ENCODE peak calls at places on chromosomes 11 and 22, in six cellular contexts. E, Z, Y, M, P and O are unnamed samples.
A peak's percentile ranks its signal among the peaks of the same experiment; 100 is the strongest.

GRCh38 chr11:102842930-102843329 is 479 bp downstream of the MMP3 start:
- DNase-seq in E (no peak), P (no peak), Z (no peak), M (peak; percentile 50), Y (no peak), O (no peak)

GRCh38 chr22:34878996-34879395 is 187.0 kb upstream of the ISX start:
- DNase-seq in M (no peak), Z (no peak), P (no peak), Y (no peak), E (no peak), O (no peak)

GRCh38 chr11:130118636-130119387 is 40.8 kb upstream of the ST14 start:
- DNase-seq in Z (no peak), Y (no peak), M (no peak), P (no peak), E (no peak), O (no peak)

GRCh38 chr11:830295-831131 is 2.2 kb upstream of the CD151 start:
- DNase-seq in P (peak; percentile 74), M (no peak), Z (peak; percentile 72), Y (no peak), E (no peak), O (peak; percentile 57)

GRCh38 chr11:126645206-126645605 is 289.7 kb downstream of the ST3GAL4 start:
- DNase-seq in Z (no peak), Y (no peak), E (no peak), M (no peak), P (no peak), O (no peak)

GRCh38 chr11:31813242-31813960 is 2.3 kb upstream of the PAX6 start:
- DNase-seq in E (peak; percentile 29), M (no peak), P (no peak), Z (no peak), Y (no peak), O (no peak)

GRCh38 chr11:76436020-76436419 is 8.8 kb upstream of the EMSY start:
- DNase-seq in Y (no peak), M (peak; percentile 42), P (no peak), Z (no peak), E (no peak), O (no peak)

GRCh38 chr22:37060801-37061610 is 9.5 kb downstream of the KCTD17 start:
- DNase-seq in M (no peak), Y (no peak), Z (no peak), P (no peak), E (no peak), O (no peak)

GRCh38 chr11:27227744-27228143 is 135.3 kb downstream of the CCDC34 start:
- DNase-seq in Y (no peak), M (no peak), Z (no peak), E (no peak), P (no peak), O (no peak)

GRCh38 chr11:63508009-63508408 is 2.1 kb downstream of the LGALS12 start:
- DNase-seq in Z (peak; percentile 77), Y (no peak), E (peak; percentile 51), P (no peak), M (no peak), O (no peak)

GRCh38 chr11:67371549-67372231 is 1.7 kb downstream of the CLCF1 start:
- DNase-seq in Y (peak; percentile 78), E (peak; percentile 62), P (no peak), M (peak; percentile 52), Z (peak; percentile 46), O (peak; percentile 61)

GRCh38 chr22:20315337-20316216 is 4.3 kb downstream of the DGCR6L start:
- DNase-seq in P (peak; percentile 13), M (no peak), Z (peak; percentile 21), Y (no peak), E (no peak), O (no peak)

DNA sequence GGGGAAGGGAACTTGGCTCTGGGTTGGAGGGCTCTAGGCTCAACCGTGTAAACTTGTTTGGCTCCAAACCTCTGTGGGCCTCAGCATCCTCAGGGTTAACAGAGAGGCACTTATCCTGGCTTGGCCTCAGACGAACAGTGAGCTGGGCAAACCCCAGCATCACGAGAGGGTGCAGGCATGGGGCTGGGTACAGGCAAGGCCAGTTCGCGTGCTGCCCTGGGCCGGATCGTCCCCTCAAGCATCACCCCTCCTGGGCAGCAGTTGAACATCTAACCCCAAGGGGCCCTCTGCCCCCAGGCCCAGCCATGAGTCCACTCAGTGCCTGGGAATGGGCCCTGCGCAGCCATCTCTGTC is 1.9 kb downstream of the EHBP1L1 start:
- DNase-seq in M (no peak), E (no peak), Z (no peak), Y (peak; percentile 81), P (no peak), O (no peak)
- TF ChIP-seq CTCF in M (no peak), E (no peak), Z (no peak), Y (no peak), P (no peak), O (no peak)

GRCh38 chr11:132131051-132131450 is 760.6 kb downstream of the NTM start:
- DNase-seq in Z (no peak), E (no peak), M (no peak), P (no peak), Y (no peak), O (no peak)

GRCh38 chr11:132123449-132123848 is 753.0 kb downstream of the NTM start:
- DNase-seq in M (no peak), Y (no peak), E (no peak), P (no peak), Z (no peak), O (no peak)

GRCh38 chr11:132125855-132126841 is 755.7 kb downstream of the NTM start:
- DNase-seq in Z (no peak), E (peak; percentile 11), M (peak; percentile 26), Y (no peak), P (no peak), O (peak; percentile 56)

GRCh38 chr11:132123854-132124835 is 753.7 kb downstream of the NTM start:
- DNase-seq in P (no peak), E (no peak), Y (no peak), M (no peak), Z (no peak), O (no peak)

GRCh38 chr11:132126973-132127900 is 756.8 kb downstream of the NTM start:
- DNase-seq in M (peak; percentile 94), P (peak; percentile 37), E (peak; percentile 70), Y (peak; percentile 71), Z (no peak), O (peak; percentile 93)
- H3K4me3 ChIP-seq in M (no peak overlapping the region), P (peak overlapping the region; percentile 60), E (peak overlapping the region; percentile 21), Y (peak overlapping the region; percentile 46), Z (peak overlapping the region; percentile 36), O (peak overlapping the region; percentile 50)

GRCh38 chr11:110131386-110132123 is 38.4 kb downstream of the ZC3H12C start:
- DNase-seq in M (no peak), E (no peak), Y (no peak), Z (no peak), P (no peak), O (no peak)

GRCh38 chr11:110133182-110133581 is 40.0 kb downstream of the ZC3H12C start:
- DNase-seq in Z (no peak), P (no peak), M (no peak), E (no peak), Y (no peak), O (no peak)

GRCh38 chr11:110128161-110128560 is 35.0 kb downstream of the ZC3H12C start:
- DNase-seq in M (peak; percentile 42), E (no peak), Y (no peak), P (no peak), Z (no peak), O (peak; percentile 23)

GRCh38 chr11:110134120-110134519 is 40.9 kb downstream of the ZC3H12C start:
- DNase-seq in Z (no peak), Y (no peak), P (no peak), E (no peak), M (no peak), O (peak; percentile 43)

DNA sequence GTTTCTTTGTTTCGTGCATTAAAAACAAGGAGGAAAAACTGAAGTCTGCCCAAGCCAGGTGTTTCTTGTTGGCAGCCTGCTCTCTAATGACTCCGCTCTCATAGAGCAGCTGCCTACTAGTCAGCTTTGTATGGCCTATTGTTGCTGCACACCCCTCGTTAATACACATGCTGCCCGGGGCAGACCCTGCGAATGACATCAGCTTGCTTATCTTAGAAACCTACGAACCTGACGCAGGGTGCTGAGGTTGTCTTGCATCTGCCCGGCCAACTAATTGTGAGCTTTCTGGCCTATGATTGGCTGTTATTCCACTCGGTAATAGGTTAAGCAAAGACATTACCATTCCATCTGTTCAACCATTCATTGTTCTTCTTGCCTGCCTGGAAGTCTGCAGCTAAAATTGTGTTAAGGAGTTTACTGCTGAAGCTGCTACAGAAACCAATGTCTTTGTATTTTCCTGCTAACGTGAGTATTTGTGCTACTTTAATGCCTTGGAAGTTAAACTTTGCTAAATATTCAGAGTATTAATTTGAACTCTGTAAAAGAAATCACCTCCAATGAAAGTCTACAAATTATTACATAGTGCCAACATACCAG is 37.5 kb downstream of the ZC3H12C start:
- DNase-seq in M (peak; percentile 67), P (no peak), E (no peak), Y (no peak), Z (no peak), O (peak; percentile 72)
- TF ChIP-seq CTCF in M (no peak), P (no peak), E (no peak), Y (no peak), Z (no peak), O (no peak)

GRCh38 chr11:99320769-99321290 is 300.1 kb downstream of the CNTN5 start:
- DNase-seq in Y (no peak), P (no peak), E (peak; percentile 25), M (no peak), Z (no peak), O (no peak)

GRCh38 chr11:99311870-99312269 is 291.1 kb downstream of the CNTN5 start:
- DNase-seq in M (no peak), Y (no peak), Z (no peak), P (no peak), E (no peak), O (no peak)

GRCh38 chr11:99316761-99317475 is 296.2 kb downstream of the CNTN5 start:
- DNase-seq in P (no peak), Y (no peak), M (no peak), E (no peak), Z (no peak), O (peak; percentile 34)
- H3K4me3 ChIP-seq in P (no peak overlapping the region), Y (no peak overlapping the region), M (peak overlapping the region; percentile 5), E (no peak overlapping the region), Z (no peak overlapping the region), O (peak overlapping the region; percentile 19)